ENCODE peak calls at places on chromosomes 12 and 14, in four cellular contexts. I, Y, B and N are unnamed samples.

GRCh38 chr14:100670017-100670974 is 56.4 kb upstream of the DLK1 start:
- DNase-seq in I (no peak), Y (no peak), B (no peak), N (no peak)

GRCh38 chr12:56894698-56895368 is 39.4 kb downstream of the SDR9C7 start:
- DNase-seq in I (no peak), Y (no peak), B (no peak), N (no peak)

GRCh38 chr12:86666311-86666710 is 410.1 kb upstream of the MGAT4C start:
- DNase-seq in I (no peak), Y (no peak), B (no peak), N (no peak)

GRCh38 chr14:33331176-33331949 is 392.7 kb downstream of the NPAS3 start:
- DNase-seq in I (no peak), Y (no peak), B (no peak), N (no peak)

GRCh38 chr12:19491863-19492262 is 52.6 kb downstream of the AEBP2 start:
- DNase-seq in I (no peak), Y (no peak), B (no peak), N (no peak)

GRCh38 chr12:16187684-16188083 is 89.8 kb downstream of the SLC15A5 start:
- DNase-seq in I (no peak), Y (no peak), B (no peak), N (no peak)

GRCh38 chr12:5201554-5202243 is 158.0 kb downstream of the KCNA5 start:
- DNase-seq in I (peak), Y (peak), B (no peak), N (no peak)

GRCh38 chr14:104782086-104782822 is 13.3 kb downstream of the AKT1 start:
- DNase-seq in I (no peak), Y (no peak), B (no peak), N (no peak)

GRCh38 chr12:83700858-83701257 is 1014.2 kb downstream of the TMTC2 start:
- DNase-seq in I (no peak), Y (no peak), B (no peak), N (no peak)

GRCh38 chr14:103885509-103885932 is 38.1 kb upstream of the PPP1R13B start:
- DNase-seq in I (no peak), Y (no peak), B (no peak), N (no peak)

DNA sequence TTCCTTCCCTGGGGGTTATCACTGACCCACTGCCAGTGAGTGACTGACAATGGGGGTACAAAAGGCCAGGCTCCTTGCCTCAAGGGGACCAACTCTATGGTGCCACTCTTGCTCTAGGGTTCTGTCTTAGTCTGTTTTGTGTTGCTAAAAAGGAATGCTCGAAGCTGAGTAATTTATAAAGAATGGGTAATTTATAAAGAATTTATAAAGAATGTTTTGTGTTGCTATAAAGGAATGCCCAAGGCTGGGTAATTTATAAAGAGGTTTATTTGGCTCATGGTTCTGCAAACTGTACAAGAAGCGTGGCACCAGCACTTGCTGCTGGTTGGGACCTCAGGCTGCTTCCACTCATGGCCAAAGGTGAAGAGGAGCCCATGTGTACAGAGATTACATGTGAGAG is 15.8 kb upstream of the RASSF8 start:
- DNase-seq in I (no peak), Y (no peak), B (no peak), N (no peak)
- TF ChIP-seq PHF8 in I (no peak), Y (no peak), B (no peak), N (no peak)

DNA sequence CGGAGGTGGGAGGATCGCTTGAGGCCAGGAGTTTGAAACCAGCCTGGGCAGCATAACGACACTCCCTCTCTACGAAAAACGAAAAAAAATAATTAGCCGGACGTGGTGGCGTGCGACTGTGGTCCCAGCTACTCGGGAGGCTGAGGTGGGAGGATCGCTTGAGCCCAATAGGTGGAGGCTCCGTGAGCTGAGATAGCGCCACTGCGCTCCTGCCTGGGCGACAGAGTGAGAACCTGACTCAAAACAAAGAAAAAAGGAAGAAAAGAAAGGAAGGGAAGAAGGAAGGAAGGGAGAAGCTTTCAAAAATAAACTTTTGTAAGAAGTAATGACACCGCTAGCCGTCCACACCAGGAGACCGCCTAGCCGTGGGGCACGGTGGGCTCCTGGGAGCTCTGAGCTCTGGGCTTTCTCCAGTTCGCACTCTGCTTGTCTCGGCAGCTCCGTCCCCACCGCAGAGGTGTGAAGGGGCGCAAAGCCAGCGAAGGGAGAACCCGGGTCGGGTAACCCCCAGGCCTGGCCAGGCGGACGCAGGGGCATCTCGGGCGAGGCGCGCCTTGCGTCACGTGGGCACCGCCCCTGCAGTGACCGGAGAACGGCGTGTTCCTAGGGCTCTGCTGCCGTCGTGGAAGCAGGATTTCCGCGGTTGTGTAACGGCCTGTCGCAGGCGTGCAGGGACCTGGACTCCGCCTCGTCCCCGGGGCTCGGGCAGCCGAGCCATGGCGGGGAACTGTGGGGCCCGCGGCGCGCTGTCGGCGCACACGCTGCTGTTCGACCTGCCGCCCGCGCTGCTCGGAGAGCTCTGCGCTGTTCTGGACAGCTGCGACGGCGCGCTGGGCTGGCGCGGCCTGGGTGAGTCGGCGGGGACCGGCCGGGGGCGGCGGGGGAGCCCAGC is at the start of gene IRAK3:
- DNase-seq in I (no peak), Y (peak), B (no peak), N (peak)
- TF ChIP-seq PHF8 in I (no peak), Y (no peak), B (no peak), N (peak)

DNA sequence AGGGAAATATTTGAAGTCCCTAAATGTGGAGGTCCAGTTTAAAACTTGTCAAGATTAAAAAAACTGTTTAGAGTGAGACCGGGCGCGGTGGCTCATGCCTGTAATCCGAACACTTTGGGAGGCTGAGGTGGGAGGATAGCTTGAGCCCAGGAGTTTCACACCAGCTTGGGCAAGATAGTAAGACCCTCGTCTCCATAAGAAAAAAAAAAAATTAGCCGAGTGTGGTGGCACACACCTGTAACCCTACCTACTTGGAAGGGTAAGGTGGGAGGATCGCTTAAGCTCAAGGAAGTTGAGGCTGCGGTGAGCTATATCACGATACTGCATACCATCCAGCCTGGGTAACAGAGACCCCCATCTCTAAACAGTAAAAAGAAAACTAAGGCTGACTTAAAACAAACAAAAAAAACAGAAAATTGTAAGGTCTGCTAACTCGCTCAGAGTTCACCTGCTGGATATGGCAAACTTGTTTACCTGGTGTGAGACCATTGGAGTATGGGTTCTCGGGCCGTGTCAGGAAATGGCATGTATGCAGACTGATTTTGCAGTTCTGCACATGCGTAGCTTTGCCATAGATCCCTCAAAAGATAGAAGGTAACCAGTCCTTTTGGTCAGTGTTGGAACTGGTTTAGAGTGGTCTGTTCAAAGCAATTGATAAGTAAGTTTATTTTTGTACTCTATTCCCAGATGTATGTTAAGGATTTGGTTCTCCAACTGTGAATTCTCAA is 2.1 kb downstream of the RNF10 start:
- DNase-seq in I (peak), Y (no peak), B (peak), N (no peak)
- TF ChIP-seq PHF8 in I (no peak), Y (no peak), B (no peak), N (no peak)

DNA sequence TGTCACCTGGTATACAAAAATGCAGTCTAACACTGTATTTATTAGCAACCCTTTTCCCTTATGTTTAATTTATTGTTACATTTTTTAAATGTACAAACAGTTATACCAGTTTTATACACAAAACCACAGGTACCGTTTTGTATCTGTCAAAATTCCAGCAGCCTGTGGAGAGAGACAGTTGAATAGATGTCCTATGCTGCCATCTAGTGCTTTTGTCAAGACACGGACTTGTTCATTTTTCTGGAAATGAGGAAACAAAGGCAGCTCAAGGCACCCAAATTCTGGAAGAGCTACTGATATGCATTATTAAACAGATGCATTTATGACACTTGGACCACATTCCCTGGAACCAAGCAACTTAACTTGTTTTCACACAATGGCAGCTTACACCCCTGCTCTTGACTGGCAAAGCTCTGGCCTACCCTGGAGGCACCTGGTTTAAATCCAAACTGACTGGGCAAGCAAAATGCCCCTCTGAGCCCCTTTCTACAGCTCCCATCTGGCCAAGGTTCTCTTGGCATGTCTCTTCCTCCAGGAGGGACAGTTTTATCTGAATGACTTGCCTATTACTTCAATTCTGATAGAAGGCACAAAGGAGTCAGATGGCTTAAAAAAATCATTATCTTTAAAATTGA is 286.9 kb upstream of the PRKD1 start:
- DNase-seq in I (peak), Y (peak), B (peak), N (no peak)
- TF ChIP-seq PHF8 in I (no peak), Y (no peak), B (no peak), N (no peak)

DNA sequence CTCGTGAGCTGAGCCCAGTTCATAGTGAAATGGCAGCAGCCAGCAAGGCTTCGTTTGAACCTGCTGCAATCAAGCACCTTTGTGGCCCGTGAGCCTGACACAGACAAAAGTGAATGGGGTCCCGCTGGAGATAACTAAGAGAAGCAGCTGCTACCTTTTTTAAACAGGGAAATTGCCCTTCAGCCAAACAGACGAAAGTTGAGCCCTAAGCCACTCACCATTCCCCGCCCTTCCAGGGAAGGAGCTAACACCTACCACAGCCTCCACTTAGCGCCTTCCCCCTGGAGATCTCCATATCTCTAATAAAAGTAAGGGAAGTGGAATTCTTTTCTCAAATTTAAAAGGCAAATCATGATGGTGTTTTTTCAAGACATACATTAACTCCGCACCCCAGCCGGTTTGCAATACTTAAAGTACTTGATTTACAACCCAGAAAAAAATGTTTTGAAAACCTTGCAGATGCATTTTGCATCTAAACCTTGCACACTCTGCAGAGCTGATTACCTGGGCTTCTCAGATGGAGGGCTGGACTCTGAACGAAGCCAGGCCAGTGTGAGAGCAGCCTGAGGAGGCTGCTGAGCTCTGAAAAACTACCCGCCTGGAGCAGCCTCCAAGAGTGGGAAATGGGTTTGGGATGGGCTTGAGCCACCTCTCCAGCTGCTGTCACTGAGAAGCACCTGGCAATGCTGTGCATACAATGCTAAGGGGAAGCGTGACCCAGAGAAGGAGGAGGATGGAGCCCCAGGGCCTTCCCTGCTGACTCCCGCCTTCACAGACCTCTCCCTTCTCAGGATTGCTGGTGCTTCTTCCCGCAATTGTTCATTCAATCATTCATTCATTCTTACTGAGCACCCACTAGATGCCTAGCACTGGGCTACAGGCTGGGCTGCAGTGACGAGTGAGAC is 10.0 kb downstream of the NUAK1 start:
- DNase-seq in I (no peak), Y (no peak), B (no peak), N (no peak)
- TF ChIP-seq PHF8 in I (no peak), Y (no peak), B (no peak), N (no peak)

GRCh38 chr12:91180577-91180976 is 2.0 kb downstream of the DCN start:
- DNase-seq in I (no peak), Y (no peak), B (no peak), N (no peak)
- TF ChIP-seq PHF8 in I (no peak), Y (no peak), B (no peak), N (no peak)

DNA sequence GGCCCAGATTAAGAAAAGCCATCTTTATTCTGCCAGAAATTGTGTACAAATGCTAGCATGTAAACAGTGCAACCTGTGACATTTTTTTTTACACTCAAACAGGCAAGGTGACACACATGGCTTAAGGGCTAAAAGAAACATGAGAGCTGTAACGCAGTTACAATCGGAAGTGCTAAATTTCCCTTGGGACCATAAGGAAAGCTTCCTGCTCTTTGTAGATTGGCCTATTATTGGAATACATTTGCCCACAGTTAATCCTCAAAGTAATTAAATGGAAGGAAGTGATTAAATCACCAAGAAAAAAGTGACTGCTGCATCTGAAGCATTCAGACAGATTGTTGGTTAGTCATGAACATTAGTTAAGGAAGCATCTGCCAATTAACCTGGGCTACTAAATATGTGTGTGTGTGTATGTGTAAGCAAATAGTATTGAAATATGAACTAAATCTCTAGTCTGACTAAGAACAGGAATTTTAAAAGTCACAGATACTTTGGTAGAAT is 356.7 kb upstream of the ATP2B1 start:
- DNase-seq in I (no peak), Y (no peak), B (no peak), N (no peak)
- TF ChIP-seq PHF8 in I (no peak), Y (no peak), B (no peak), N (no peak)

GRCh38 chr12:75981247-75981646 is 50.3 kb downstream of the PHLDA1 start:
- DNase-seq in I (no peak), Y (no peak), B (no peak), N (no peak)

GRCh38 chr12:75977590-75977951 is 54.0 kb downstream of the PHLDA1 start:
- DNase-seq in I (no peak), Y (no peak), B (no peak), N (no peak)

GRCh38 chr12:75978677-75979076 is 52.9 kb downstream of the PHLDA1 start:
- DNase-seq in I (no peak), Y (no peak), B (no peak), N (no peak)

GRCh38 chr12:75977952-75978671 is 53.5 kb downstream of the PHLDA1 start:
- DNase-seq in I (peak), Y (peak), B (peak), N (no peak)

DNA sequence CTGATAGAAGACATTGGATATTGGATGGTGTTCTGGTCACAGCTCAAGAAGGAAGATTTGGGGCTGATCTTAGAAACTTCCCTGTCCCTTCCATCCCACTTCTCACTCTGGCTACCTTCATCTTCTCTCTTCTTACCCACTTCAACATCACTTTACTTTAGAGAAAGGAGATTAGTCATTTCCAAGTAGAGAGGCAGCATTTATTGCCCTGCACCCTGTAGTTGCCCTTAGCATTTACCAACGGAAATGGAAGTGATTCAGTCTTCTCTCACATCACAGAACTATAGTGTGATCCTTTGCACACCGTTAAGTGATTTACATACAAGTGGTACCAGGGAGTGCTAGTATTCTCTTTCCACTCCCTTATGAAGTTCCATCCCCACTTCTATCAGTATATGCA is 52.4 kb downstream of the PHLDA1 start:
- DNase-seq in I (no peak), Y (peak), B (no peak), N (no peak)
- TF ChIP-seq PHF8 in I (no peak), Y (no peak), B (no peak), N (no peak)

DNA sequence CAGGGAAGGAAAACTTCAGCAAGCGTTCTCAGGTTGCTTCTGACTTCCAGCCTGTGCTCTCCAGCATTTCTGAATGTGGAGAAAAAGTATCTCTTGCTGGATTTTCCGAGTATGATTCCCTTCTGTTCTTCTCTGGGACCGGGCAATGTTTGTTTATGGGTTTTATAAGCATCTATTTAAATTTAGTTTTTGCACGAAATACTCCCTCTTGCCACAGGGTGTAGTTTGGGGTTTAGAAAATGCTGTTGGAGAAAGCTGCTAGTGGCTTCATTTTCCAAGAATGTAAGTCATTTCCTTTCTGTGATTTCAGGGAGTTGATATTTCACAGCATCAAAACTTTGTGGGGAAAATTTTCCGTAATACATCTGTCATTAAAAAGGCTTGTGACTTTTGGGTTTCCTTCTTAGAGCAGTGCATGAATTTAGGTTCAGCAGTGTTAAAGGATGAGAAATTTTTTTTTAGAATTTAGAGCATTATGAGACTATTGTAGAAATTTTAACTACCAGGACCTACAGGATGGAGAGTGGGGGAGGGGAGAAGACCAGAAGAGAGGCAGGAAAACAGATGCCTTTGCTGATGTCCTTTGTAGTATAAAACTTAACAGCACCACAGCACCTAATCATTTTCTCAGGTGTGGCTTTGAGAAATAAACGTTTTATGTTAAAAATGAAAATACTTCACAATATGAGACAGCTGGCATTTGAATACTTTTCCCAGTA is 1.5 kb downstream of the FRMD6 start:
- DNase-seq in I (no peak), Y (peak), B (no peak), N (no peak)
- TF ChIP-seq PHF8 in I (no peak), Y (no peak), B (no peak), N (no peak)